ENCODE peak calls at places on chromosomes 6 and 20, in ten cellular contexts. C is transverse colon; I is kidney; M is brain microvascular endothelial cell; P is psoas muscle; Z is CD8-positive, alpha-beta T cell; E is tibial artery; A is effector memory CD4-positive, alpha-beta T cell; D is body of pancreas; S is PC-9. Q is an unnamed sample.

GRCh38 chr20:62668441-62669027 is 26.2 kb downstream of the SLCO4A1 start:
- DNase-seq in C (peak; percentile 81), I (no peak), M (peak; percentile 68), P (peak; percentile 77), Z (peak; percentile 62), E (peak; percentile 62), A (peak; percentile 32), D (peak; percentile 83), S (peak; percentile 53), Q (peak; percentile 42)

GRCh38 chr6:142746524-142746923 is 198.5 kb downstream of the HIVEP2 start:
- DNase-seq in C (no peak), I (no peak), M (no peak), P (no peak), Z (peak; percentile 63), E (no peak), A (no peak), D (peak; percentile 20), S (no peak), Q (peak; percentile 3)

GRCh38 chr6:137892271-137892708 is 25.2 kb downstream of the TNFAIP3 start:
- DNase-seq in C (no peak), I (no peak), M (no peak), P (no peak), Z (no peak), E (no peak), A (no peak), D (no peak), S (no peak), Q (no peak)

GRCh38 chr6:20377623-20378265 is 23.9 kb upstream of the E2F3 start:
- DNase-seq in C (no peak), I (no peak), M (peak; percentile 62), P (no peak), Z (no peak), E (no peak), A (no peak), D (no peak), S (no peak), Q (no peak)

GRCh38 chr6:141140905-141141304 is 991.8 kb upstream of the GJE1 start:
- DNase-seq in C (no peak), I (no peak), M (no peak), P (no peak), Z (no peak), E (no peak), A (no peak), D (no peak), S (no peak), Q (no peak)

GRCh38 chr6:47669684-47670515 is 28.5 kb upstream of the ADGRF4 start:
- DNase-seq in C (no peak), I (no peak), M (peak; percentile 17), P (no peak), Z (no peak), E (no peak), A (no peak), D (no peak), S (no peak), Q (no peak)

GRCh38 chr6:157151989-157152388 is 171.3 kb downstream of the TMEM242 start:
- DNase-seq in C (no peak), I (no peak), M (peak; percentile 87), P (no peak), Z (no peak), E (no peak), A (no peak), D (no peak), S (no peak), Q (no peak)

GRCh38 chr20:58693226-58694006 is 816 bp downstream of the NPEPL1 start:
- DNase-seq in C (peak; percentile 28), I (peak; percentile 80), M (no peak), P (no peak), Z (peak; percentile 57), E (no peak), A (no peak), D (peak; percentile 28), S (no peak), Q (no peak)

GRCh38 chr20:41716436-41716835 is 98.3 kb upstream of the CHD6 start:
- DNase-seq in C (no peak), I (no peak), M (no peak), P (no peak), Z (no peak), E (no peak), A (no peak), D (no peak), S (no peak), Q (no peak)

GRCh38 chr20:49510562-49511117 is 28.2 kb upstream of the KCNB1 start:
- DNase-seq in C (peak; percentile 41), I (peak; percentile 73), M (peak; percentile 45), P (peak; percentile 93), Z (no peak), E (peak; percentile 90), A (no peak), D (peak; percentile 47), S (no peak), Q (no peak)

GRCh38 chr6:33719326-33719987 is 8.0 kb upstream of the UQCC2 start:
- DNase-seq in C (no peak), I (no peak), M (no peak), P (no peak), Z (no peak), E (no peak), A (no peak), D (no peak), S (no peak), Q (no peak)

GRCh38 chr6:22910370-22910769 is 341.0 kb downstream of the HDGFL1 start:
- DNase-seq in C (no peak), I (no peak), M (no peak), P (no peak), Z (no peak), E (no peak), A (no peak), D (no peak), S (no peak), Q (no peak)

GRCh38 chr6:55729665-55730064 is 145.7 kb downstream of the BMP5 start:
- DNase-seq in C (no peak), I (no peak), M (no peak), P (no peak), Z (no peak), E (no peak), A (no peak), D (no peak), S (no peak), Q (no peak)

GRCh38 chr20:63973160-63973479 is 3.4 kb upstream of the ZNF512B start:
- DNase-seq in C (no peak), I (no peak), M (no peak), P (no peak), Z (no peak), E (no peak), A (no peak), D (no peak), S (peak; percentile 23), Q (no peak)
- H3K27ac ChIP-seq in C (no peak overlapping the region), I (no peak overlapping the region), M (no peak overlapping the region), P (no peak overlapping the region), Z (no peak overlapping the region), E (no peak overlapping the region), A (no peak overlapping the region), D (peak overlapping the region; percentile 35), S (no peak overlapping the region), Q (no peak overlapping the region)

GRCh38 chr20:34988176-34988540 is 32.5 kb downstream of the MYH7B start:
- DNase-seq in C (no peak), I (peak; percentile 59), M (no peak), P (no peak), Z (no peak), E (no peak), A (no peak), D (no peak), S (no peak), Q (no peak)

GRCh38 chr20:34990661-34991214 is 35.1 kb downstream of the MYH7B start:
- DNase-seq in C (no peak), I (peak; percentile 57), M (no peak), P (no peak), Z (no peak), E (no peak), A (no peak), D (no peak), S (no peak), Q (no peak)

GRCh38 chr20:34989670-34990069 is 34.0 kb downstream of the MYH7B start:
- DNase-seq in C (no peak), I (peak; percentile 63), M (no peak), P (peak; percentile 49), Z (no peak), E (no peak), A (no peak), D (no peak), S (no peak), Q (no peak)

GRCh38 chr20:34989118-34989517 is 33.5 kb downstream of the MYH7B start:
- DNase-seq in C (no peak), I (no peak), M (no peak), P (no peak), Z (no peak), E (no peak), A (no peak), D (no peak), S (no peak), Q (no peak)

GRCh38 chr20:34990231-34990630 is 34.6 kb downstream of the MYH7B start:
- DNase-seq in C (no peak), I (peak; percentile 37), M (no peak), P (no peak), Z (no peak), E (no peak), A (no peak), D (no peak), S (no peak), Q (no peak)
- H3K27ac ChIP-seq in C (no peak overlapping the region), I (no peak overlapping the region), M (no peak overlapping the region), P (no peak overlapping the region), Z (no peak overlapping the region), E (no peak overlapping the region), A (no peak overlapping the region), D (no peak overlapping the region), S (no peak overlapping the region), Q (no peak overlapping the region)

DNA sequence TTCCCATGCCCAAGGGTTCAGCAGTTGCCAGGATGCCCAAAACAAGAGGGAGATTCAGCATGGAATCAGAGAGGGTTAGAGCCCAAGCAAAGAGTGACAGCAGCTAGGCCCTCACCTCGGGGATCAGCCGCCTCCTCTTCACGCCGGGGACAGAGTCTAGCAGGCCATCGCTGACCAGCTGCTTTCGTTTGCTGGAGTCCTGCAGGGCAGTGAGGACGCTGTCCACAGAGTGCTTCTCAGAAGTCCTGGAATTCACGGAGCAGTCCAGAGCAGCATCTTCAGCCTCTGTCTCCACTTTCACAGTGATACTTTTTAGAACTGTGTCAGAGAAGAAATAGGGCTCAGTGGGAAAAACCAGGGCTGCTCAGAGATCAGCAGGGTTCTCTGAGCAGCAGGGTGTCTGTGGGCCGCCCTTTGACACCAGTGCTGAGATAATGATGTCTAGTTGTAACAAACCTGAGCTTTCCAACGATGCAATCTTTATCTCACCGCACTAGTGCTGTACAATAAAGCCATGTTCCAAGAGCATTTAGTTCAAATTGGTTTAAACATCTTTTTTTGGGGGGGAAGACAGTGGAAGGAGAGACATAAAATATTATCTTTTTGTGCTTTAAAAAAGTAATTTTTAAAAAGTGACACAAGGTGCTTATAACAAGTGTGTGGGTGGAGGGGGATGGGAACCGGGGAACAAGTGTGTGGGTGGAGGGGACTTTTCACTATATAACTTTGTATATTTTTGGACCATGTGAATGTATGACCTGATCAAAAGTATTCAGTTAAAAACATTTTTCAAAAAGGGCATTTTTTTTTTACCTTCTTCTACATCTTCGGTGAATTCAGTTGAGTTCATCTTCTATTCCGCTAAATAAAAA is 16.6 kb downstream of the BEND3 start:
- DNase-seq in C (no peak), I (no peak), M (no peak), P (no peak), Z (no peak), E (no peak), A (no peak), D (no peak), S (no peak), Q (no peak)
- H3K27ac ChIP-seq in C (no peak overlapping the region), I (no peak overlapping the region), M (no peak overlapping the region), P (no peak overlapping the region), Z (no peak overlapping the region), E (no peak overlapping the region), A (no peak overlapping the region), D (no peak overlapping the region), S (no peak overlapping the region), Q (no peak overlapping the region)

GRCh38 chr6:16137451-16137801 is 8.5 kb downstream of the MYLIP start:
- DNase-seq in C (no peak), I (no peak), M (no peak), P (no peak), Z (no peak), E (no peak), A (no peak), D (no peak), S (no peak), Q (no peak)
- H3K27ac ChIP-seq in C (peak overlapping the region; percentile 99), I (no peak overlapping the region), M (no peak overlapping the region), P (peak overlapping the region; percentile 97), Z (no peak overlapping the region), E (peak overlapping the region; percentile 54), A (peak overlapping the region; percentile 64), D (no peak overlapping the region), S (no peak overlapping the region), Q (no peak overlapping the region)